ENCODE peak calls at places on chromosome 17, in ten cellular contexts. V is H1, O is stomach, E is upper lobe of left lung, L is breast epithelium, X is HepG2, H is transverse colon, Q is HCT116, B is K562, W is spleen. C is an unnamed sample.
A peak's percentile ranks its signal among the peaks of the same experiment; 100 is the strongest.

GRCh38 chr17:79075433-79075805 is 795 bp downstream of the ENGASE start:
- DNase-seq in O (no peak), V (no peak), E (no peak), B (no peak), X (no peak), L (no peak), W (no peak), Q (no peak), H (no peak), C (no peak)

GRCh38 chr17:75691371-75692290 is 24.5 kb downstream of the SAP30BP start:
- DNase-seq in E (no peak), O (no peak), B (no peak), H (no peak), W (peak; percentile 34), V (no peak), Q (no peak), L (peak; percentile 89), X (no peak), C (peak; percentile 80)

GRCh38 chr17:8836821-8837426 is 30.6 kb downstream of the PIK3R6 start:
- DNase-seq in X (no peak), E (no peak), B (no peak), W (no peak), Q (no peak), H (no peak), V (peak; percentile 36), L (no peak), O (no peak), C (no peak)

GRCh38 chr17:75478508-75478907 is 22.1 kb downstream of the TMEM94 start:
- DNase-seq in X (no peak), W (no peak), E (no peak), Q (no peak), B (no peak), L (no peak), V (no peak), O (no peak), H (no peak), C (no peak)

GRCh38 chr17:46789610-46790009 is 28.9 kb downstream of the WNT3 start:
- DNase-seq in H (no peak), E (no peak), L (no peak), B (no peak), Q (no peak), O (no peak), V (no peak), X (no peak), W (no peak), C (no peak)

GRCh38 chr17:69711504-69711903 is 297.0 kb downstream of the MAP2K6 start:
- DNase-seq in W (no peak), H (no peak), Q (no peak), E (no peak), L (no peak), B (no peak), V (no peak), X (no peak), O (no peak), C (no peak)

GRCh38 chr17:58587713-58588117 is 73.3 kb upstream of the MTMR4 start:
- DNase-seq in X (peak; percentile 63), W (peak; percentile 81), H (peak; percentile 54), Q (peak; percentile 64), O (peak; percentile 62), L (no peak), E (peak; percentile 54), V (peak; percentile 70), B (peak; percentile 73), C (peak; percentile 32)

GRCh38 chr17:80129006-80129565 is 17.8 kb downstream of the EIF4A3 start:
- DNase-seq in V (no peak), Q (no peak), B (no peak), O (no peak), H (no peak), X (no peak), L (no peak), E (no peak), W (no peak), C (no peak)

GRCh38 chr17:42287305-42288077 is 807 bp upstream of the STAT5A start:
- DNase-seq in Q (no peak), E (peak; percentile 66), B (peak; percentile 70), W (peak; percentile 87), H (peak; percentile 56), V (no peak), O (peak; percentile 31), X (no peak), L (peak; percentile 51), C (no peak)

GRCh38 chr17:63497708-63498483 is 21.0 kb downstream of the ACE start:
- DNase-seq in H (no peak), V (peak; percentile 81), X (peak; percentile 62), E (no peak), B (peak; percentile 30), Q (peak; percentile 24), L (no peak), W (no peak), O (no peak), C (no peak)

GRCh38 chr17:9294661-9295210 is 273.4 kb downstream of the NTN1 start:
- DNase-seq in L (no peak), E (no peak), Q (no peak), H (no peak), O (no peak), W (no peak), B (no peak), X (no peak), V (no peak), C (no peak)

GRCh38 chr17:82346342-82347300 is 12.4 kb upstream of the TEX19 start:
- DNase-seq in E (no peak), O (no peak), L (no peak), B (peak; percentile 40), V (no peak), W (no peak), X (peak; percentile 100), Q (no peak), H (no peak), C (no peak)

GRCh38 chr17:74478369-74479100 is 12.1 kb downstream of the CD300A start:
- DNase-seq in L (no peak), W (no peak), E (peak; percentile 63), B (no peak), O (no peak), H (peak; percentile 45), V (no peak), X (no peak), Q (no peak), C (no peak)

GRCh38 chr17:79747508-79748295 is 17.0 kb downstream of the ENPP7 start:
- DNase-seq in V (no peak), H (no peak), W (no peak), O (no peak), B (no peak), E (no peak), L (no peak), X (no peak), Q (no peak), C (no peak)

GRCh38 chr17:2724783-2725164 is 13.2 kb upstream of the CLUH start:
- DNase-seq in O (peak; percentile 46), Q (no peak), L (no peak), H (peak; percentile 66), X (no peak), B (peak; percentile 37), W (no peak), E (no peak), V (peak; percentile 77), C (no peak)

GRCh38 chr17:65638221-65638940 is 76.9 kb upstream of the AXIN2 start:
- DNase-seq in X (peak; percentile 53), L (no peak), V (no peak), O (peak; percentile 57), E (no peak), Q (no peak), W (no peak), B (no peak), H (no peak), C (no peak)

DNA sequence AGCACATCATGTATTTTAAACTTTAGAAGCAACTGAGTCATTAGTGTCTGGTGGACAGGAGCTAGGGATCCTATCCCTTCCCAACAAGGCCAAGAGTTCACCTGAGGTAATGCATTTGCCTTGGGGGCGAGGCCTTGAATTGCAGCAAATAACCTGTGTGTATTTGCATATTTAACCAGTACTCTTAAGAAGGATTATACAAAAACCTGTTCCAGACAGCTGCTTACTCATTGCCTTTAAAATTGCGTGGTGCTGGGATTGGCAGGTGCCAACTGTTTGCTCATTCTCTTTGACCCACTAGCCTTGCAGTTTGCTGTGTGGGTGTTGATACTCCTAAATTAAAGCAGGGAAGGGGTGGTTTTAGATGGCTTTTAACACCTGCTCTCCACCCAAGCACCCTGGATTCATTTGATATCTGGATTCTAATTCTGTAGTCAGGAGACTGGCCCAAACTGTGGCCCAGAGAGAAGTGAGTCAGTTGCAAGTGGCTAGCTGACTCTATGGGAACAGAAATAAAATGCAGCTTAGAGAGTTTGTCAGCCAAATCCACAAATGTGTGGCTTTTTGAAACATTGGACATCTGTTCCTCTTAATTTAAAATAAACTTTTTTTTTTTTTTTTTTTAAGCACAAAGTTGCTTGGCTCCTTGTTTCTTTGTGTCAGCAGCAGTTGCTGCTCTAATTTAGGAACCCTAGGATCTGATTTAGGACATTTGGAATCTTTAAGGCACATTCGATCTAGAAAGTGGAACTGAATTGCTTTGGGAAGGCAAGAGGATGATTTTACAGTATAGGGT is 47.0 kb downstream of the TUBD1 start:
- DNase-seq in H (peak; percentile 81), V (no peak), L (peak; percentile 73), Q (peak; percentile 90), E (peak; percentile 74), X (peak; percentile 89), W (no peak), O (peak; percentile 73), B (peak; percentile 45), C (peak; percentile 67)
- TF ChIP-seq POLR2A in H (peak; percentile 55), V (no peak), L (peak; percentile 20), Q (no peak), E (no peak), X (peak; percentile 47), W (no peak), O (no peak), B (peak; percentile 11), C (no peak)

DNA sequence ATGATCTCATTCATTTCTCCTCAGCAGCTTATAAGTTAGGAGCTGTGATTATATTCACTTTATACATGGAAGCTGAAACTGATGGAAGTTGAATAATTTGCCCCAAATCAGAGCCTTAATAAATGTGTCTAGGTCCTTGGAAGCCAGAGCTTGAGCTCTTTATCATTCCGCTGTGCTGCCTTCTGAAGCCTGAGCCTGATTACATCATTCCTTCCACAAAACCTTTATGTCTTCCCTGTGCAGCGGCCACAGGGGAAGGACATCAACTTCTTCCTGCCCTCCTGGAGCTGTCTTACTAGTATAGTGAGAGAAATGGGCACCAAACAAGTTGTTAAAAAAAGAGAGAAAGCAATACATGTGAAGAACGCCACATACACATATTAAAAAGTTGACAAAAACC is 6.9 kb downstream of the TNRC6C start:
- DNase-seq in V (no peak), H (no peak), W (no peak), Q (no peak), L (no peak), O (no peak), E (no peak), X (no peak), B (no peak), C (no peak)
- TF ChIP-seq POLR2AphosphoS5 in V (no peak), H (no peak), W (no peak), Q (no peak), L (no peak), O (no peak), E (no peak), X (no peak), B (no peak), C (no peak)

GRCh38 chr17:50129946-50130777 is at the start of gene SAMD14:
- DNase-seq in V (no peak), L (no peak), E (no peak), W (no peak), O (no peak), B (peak; percentile 28), Q (no peak), H (no peak), X (no peak), C (no peak)
- H3K4me3 ChIP-seq in V (peak within 1 kb of the TSS; percentile 97), L (peak within 1 kb of the TSS; percentile 51), E (peak within 1 kb of the TSS; percentile 16), W (peak within 1 kb of the TSS; percentile 38), O (peak within 1 kb of the TSS; percentile 60), B (no peak within 1 kb of the TSS), Q (no peak within 1 kb of the TSS), H (peak within 1 kb of the TSS; percentile 43), X (peak within 1 kb of the TSS; percentile 76), C (peak within 1 kb of the TSS; percentile 49)

GRCh38 chr17:36534881-36535668 is at the start of gene PIGW:
- DNase-seq in V (peak; percentile 93), Q (peak; percentile 78), L (peak; percentile 78), W (peak; percentile 97), B (peak; percentile 96), H (peak; percentile 93), X (peak; percentile 82), O (peak; percentile 89), E (peak; percentile 92), C (peak; percentile 77)
- TF ChIP-seq POLR2A in V (peak; percentile 83), Q (peak; percentile 75), L (peak; percentile 56), W (peak; percentile 55), B (peak; percentile 93), H (peak; percentile 90), X (peak; percentile 82), O (no peak), E (peak; percentile 93), C (peak; percentile 45)